ENCODE peak calls at places on chromosomes 3 and 15, in seven cellular contexts. N is cardiac muscle cell; I is GM13976; W is CD4-positive, alpha-beta T cell; S is H9; Y is HCT116; Z is fibroblast of lung. J is an unnamed sample.

GRCh38 chr3:122183521-122183892 is at the start of gene CASR:
- DNase-seq in Y (no peak), S (peak), Z (no peak), W (no peak), I (peak), N (peak), J (peak)

GRCh38 chr3:38133557-38134405 is 3.1 kb downstream of the ACAA1 start:
- DNase-seq in Z (peak), S (no peak), N (no peak), I (no peak), Y (no peak), W (no peak), J (no peak)

GRCh38 chr3:179948740-179949139 is 88.0 kb downstream of the PEX5L start:
- DNase-seq in Y (no peak), N (no peak), S (no peak), W (no peak), I (no peak), Z (no peak), J (no peak)

GRCh38 chr3:17183951-17184550 is 299.3 kb downstream of the PLCL2 start:
- DNase-seq in W (no peak), Y (peak), S (no peak), N (peak), Z (peak), I (no peak), J (no peak)

GRCh38 chr3:8494332-8494731 is 7.3 kb upstream of the LMCD1 start:
- DNase-seq in I (no peak), S (no peak), Z (no peak), N (no peak), Y (no peak), W (no peak), J (no peak)

GRCh38 chr15:91896656-91897055 is 43.1 kb downstream of the SLCO3A1 start:
- DNase-seq in Z (no peak), I (no peak), N (no peak), W (no peak), Y (no peak), S (no peak), J (no peak)

GRCh38 chr3:87125116-87125515 is 102.0 kb upstream of the CHMP2B start:
- DNase-seq in Z (no peak), N (no peak), Y (no peak), W (no peak), I (no peak), S (no peak), J (no peak)

GRCh38 chr3:106482436-106482835 is 613.6 kb upstream of the CBLB start:
- DNase-seq in N (peak), W (no peak), Y (no peak), Z (peak), I (no peak), S (no peak), J (no peak)

GRCh38 chr15:36422631-36423030 is 156.8 kb upstream of the CDIN1 start:
- DNase-seq in Z (no peak), Y (no peak), I (no peak), S (no peak), N (no peak), W (no peak), J (no peak)

GRCh38 chr3:115436767-115437301 is 186.5 kb upstream of the GAP43 start:
- DNase-seq in S (peak), Z (peak), I (no peak), N (peak), W (no peak), Y (peak), J (no peak)

GRCh38 chr3:141940204-141940776 is 63.8 kb downstream of the ATP1B3 start:
- DNase-seq in I (no peak), Z (peak), Y (peak), N (peak), S (peak), W (no peak), J (no peak)

DNA sequence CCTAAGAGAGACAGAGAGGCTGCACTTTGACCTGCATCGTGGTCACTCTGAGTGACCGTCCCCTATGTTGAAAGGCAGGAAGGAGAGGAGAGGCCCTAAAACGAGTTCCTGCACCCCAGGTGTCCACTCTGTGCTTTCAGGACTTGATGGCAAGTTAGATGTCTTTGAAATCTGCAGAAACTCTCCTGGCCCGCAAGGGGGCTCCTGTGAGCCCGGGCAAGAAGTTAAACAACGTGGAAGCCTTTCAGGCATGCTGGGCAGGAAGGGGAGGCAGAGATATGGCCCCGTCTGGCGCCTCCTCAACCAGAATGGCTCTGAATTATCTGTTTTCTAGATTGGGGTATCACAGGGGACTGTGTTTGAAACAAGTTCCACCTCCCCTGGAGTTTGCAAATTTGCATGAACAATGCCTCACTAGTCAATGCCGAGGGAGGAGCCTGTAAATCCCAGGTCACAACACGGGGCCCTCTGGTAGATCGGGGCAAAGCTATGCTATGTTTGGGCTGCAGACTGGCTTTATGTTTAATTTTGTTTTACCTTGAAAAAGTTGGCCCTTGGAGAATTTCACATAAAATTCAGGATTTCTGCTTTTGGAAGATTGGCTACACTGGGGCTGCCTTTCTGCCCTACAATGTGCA is 9.8 kb downstream of the CTXND1 start:
- DNase-seq in W (no peak), S (peak), Y (peak), I (peak), N (peak), Z (peak), J (peak)
- TF ChIP-seq CTCF in W (no peak), S (peak), Y (peak), I (peak), N (peak), Z (peak), J (peak)

GRCh38 chr3:72836923-72837322 is 11.3 kb downstream of the SHQ1 start:
- DNase-seq in N (no peak), Z (no peak), I (no peak), W (no peak), S (no peak), Y (no peak), J (no peak)
- TF ChIP-seq CTCF in N (no peak), Z (no peak), I (no peak), W (no peak), S (no peak), Y (no peak), J (no peak)

GRCh38 chr15:44286814-44287555 is 1.5 kb upstream of the GOLM2 start:
- DNase-seq in W (no peak), N (peak), I (no peak), S (no peak), Z (no peak), Y (no peak), J (no peak)
- TF ChIP-seq CTCF in W (peak), N (no peak), I (no peak), S (no peak), Z (no peak), Y (no peak), J (no peak)

GRCh38 chr3:183769453-183769852 is 55.9 kb downstream of the MAP6D1 start:
- DNase-seq in Y (no peak), N (no peak), W (no peak), I (no peak), Z (no peak), S (no peak), J (no peak)

GRCh38 chr3:183766107-183766506 is 59.3 kb downstream of the MAP6D1 start:
- DNase-seq in I (no peak), Y (no peak), W (no peak), N (no peak), S (no peak), Z (no peak), J (no peak)

GRCh38 chr3:183764854-183765731 is 60.3 kb downstream of the MAP6D1 start:
- DNase-seq in W (no peak), N (peak), Z (peak), S (no peak), I (no peak), Y (no peak), J (no peak)

GRCh38 chr3:183768114-183768513 is 57.3 kb downstream of the MAP6D1 start:
- DNase-seq in Y (no peak), Z (no peak), I (no peak), W (no peak), N (no peak), S (no peak), J (no peak)

DNA sequence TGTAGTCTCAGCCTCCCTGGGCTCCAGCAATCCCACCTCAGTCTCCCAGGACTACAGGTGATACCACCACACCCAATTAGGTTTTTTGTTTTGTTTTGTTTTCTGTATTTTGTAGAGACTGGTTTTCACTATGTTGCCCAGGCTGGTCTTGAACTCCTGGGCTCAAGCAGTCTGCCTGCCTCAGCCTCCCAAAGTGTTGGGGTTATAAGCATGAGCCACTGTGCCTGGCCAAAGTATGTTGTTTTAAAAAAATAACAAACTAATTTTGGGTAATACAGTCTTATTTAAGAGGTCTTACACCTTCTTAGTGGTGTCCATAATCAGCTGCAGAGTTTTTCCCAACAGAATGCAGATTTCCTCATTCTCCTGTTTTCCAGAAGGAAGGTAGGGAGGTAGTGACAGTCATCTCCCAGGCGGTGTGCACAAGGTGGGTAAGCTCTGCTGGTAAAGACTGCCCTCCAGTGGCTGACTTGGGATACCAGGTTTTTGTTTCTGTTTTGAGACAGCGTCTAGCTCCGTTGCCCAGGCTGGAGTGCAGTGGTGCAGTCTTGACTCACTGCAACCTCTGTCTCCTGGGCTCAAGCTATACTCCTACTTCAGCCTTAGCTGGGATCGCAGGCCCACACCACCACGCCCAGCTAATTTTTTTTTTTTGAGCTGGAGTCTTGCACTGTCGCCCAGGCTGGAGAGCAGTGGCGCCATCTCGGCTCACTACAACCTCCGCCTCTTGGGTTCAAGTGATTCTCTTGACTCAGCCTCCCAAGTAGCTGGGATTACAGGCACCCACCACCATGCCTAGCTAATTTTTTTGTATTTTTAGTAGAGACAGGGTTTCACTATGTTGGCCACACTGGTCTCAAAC is 58.4 kb downstream of the MAP6D1 start:
- DNase-seq in W (peak), I (peak), Z (peak), Y (peak), N (peak), S (peak), J (peak)
- TF ChIP-seq CTCF in W (peak), I (peak), Z (peak), Y (peak), N (peak), S (peak), J (peak)

GRCh38 chr3:151428386-151428785 is 32.5 kb downstream of the IGSF10 start:
- DNase-seq in S (no peak), Y (no peak), Z (no peak), I (no peak), N (no peak), W (no peak), J (no peak)

GRCh38 chr3:151421956-151422355 is 37.4 kb upstream of the P2RY12 start:
- DNase-seq in W (no peak), N (no peak), Y (no peak), I (no peak), S (no peak), Z (no peak), J (no peak)

GRCh38 chr3:151426337-151426648 is 34.6 kb downstream of the IGSF10 start:
- DNase-seq in W (no peak), Z (no peak), N (no peak), I (peak), S (no peak), Y (peak), J (peak)

GRCh38 chr3:151423091-151423490 is 37.8 kb downstream of the IGSF10 start:
- DNase-seq in N (no peak), I (no peak), Z (no peak), S (no peak), Y (no peak), W (no peak), J (no peak)

DNA sequence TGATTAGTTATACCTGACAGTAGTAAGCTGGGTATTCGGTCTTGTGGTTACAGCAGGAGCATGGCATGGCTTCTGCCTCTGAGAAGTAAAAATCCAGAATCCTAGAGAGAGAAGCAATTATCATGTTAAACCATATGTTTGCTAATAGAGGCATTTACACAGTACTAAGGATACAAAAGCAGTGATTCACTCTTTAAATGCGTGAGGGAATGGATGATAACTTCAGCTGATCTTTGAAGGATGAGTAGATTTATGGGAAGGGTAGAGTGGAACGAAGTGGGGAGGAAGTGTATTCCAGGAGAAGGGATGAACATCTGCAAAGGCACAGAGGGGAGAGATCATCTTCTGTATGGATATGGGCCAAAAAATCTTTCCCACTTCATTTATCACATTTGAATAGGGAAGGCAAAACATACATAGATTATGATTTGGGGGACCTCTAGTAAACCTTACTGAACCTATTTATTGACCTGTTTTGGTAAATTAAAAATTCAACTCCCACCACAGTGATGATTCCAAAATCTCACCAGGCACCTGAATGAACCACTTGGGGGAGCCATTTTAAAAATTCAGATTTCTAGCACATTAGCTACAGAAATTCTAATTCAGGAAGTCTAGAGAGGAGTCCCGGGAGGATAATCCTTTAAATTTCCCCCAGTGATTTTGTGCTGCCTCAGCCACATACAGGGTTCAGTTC is 35.1 kb downstream of the IGSF10 start:
- DNase-seq in Z (peak), Y (no peak), I (peak), N (no peak), W (no peak), S (no peak), J (peak)
- TF ChIP-seq CTCF in Z (peak), Y (peak), I (no peak), N (peak), W (no peak), S (peak), J (peak)

GRCh38 chr3:194336601-194337355 is 14.3 kb downstream of the CPN2 start:
- DNase-seq in N (no peak), Y (no peak), I (no peak), Z (no peak), S (no peak), W (no peak), J (no peak)

GRCh38 chr3:194339836-194340235 is 11.3 kb downstream of the CPN2 start:
- DNase-seq in Y (no peak), S (no peak), I (no peak), N (no peak), Z (no peak), W (no peak), J (no peak)

GRCh38 chr3:194340757-194341400 is 10.2 kb downstream of the CPN2 start:
- DNase-seq in W (no peak), Y (no peak), Z (no peak), S (peak), I (no peak), N (no peak), J (no peak)

GRCh38 chr3:194337965-194338753 is 13.0 kb downstream of the CPN2 start:
- DNase-seq in I (no peak), Y (no peak), S (no peak), Z (no peak), N (peak), W (no peak), J (no peak)

GRCh38 chr3:194339356-194339755 is 11.8 kb downstream of the CPN2 start:
- DNase-seq in Y (no peak), W (no peak), Z (no peak), S (peak), N (no peak), I (no peak), J (no peak)
- TF ChIP-seq CTCF in Y (peak), W (no peak), Z (peak), S (peak), N (peak), I (no peak), J (no peak)